ENCODE peak calls at places on chromosomes 6 and 20, in ten cellular contexts. Y is neural crest cell; W is activated naive CD4-positive, alpha-beta T cell treated with anti-CD3 and anti-CD28 coated beads, Interleukin-2, amount 50 U/mL, for 16 hours; D is cardiac septum; R is non-pigmented ciliary epithelial cell; U is activated CD8-positive, alpha-beta T cell treated with anti-CD3 and anti-CD28 coated beads, Interleukin-2, amount 10 ng/mL, durations not matched to agents 7 days and 5 days; H is lower lobe of right lung; E is HEK293T; O is left cardiac atrium; L is stimulated activated CD8-positive, alpha-beta memory T cell treated with anti-CD3 and anti-CD28 coated beads, Interleukin-4, amount 100 ng/mL, for 48 hours. V is an unnamed sample.

GRCh38 chr6:161557333-161558107 is 283.7 kb upstream of the AGPAT4 start:
- DNase-seq in D (no peak), E (no peak), H (no peak), R (no peak), O (no peak), W (no peak), U (no peak), L (no peak), Y (no peak), V (no peak)

GRCh38 chr6:35737413-35738211 is 780 bp downstream of the ARMC12 start:
- DNase-seq in D (no peak), E (peak), H (no peak), U (no peak), O (no peak), L (no peak), R (no peak), W (no peak), Y (no peak), V (peak)

GRCh38 chr20:50415031-50415515 is 95.1 kb upstream of the PTPN1 start:
- DNase-seq in Y (no peak), O (no peak), R (no peak), D (no peak), E (no peak), U (no peak), W (no peak), L (no peak), H (peak), V (no peak)

GRCh38 chr6:96913621-96914020 is 10.9 kb upstream of the KLHL32 start:
- DNase-seq in H (no peak), L (no peak), D (no peak), E (no peak), U (no peak), O (no peak), Y (no peak), R (no peak), W (no peak), V (no peak)

GRCh38 chr6:106967936-106968555 is 6.5 kb downstream of the CD24 start:
- DNase-seq in O (no peak), U (no peak), E (no peak), H (no peak), R (no peak), W (no peak), L (no peak), D (no peak), Y (no peak), V (no peak)

GRCh38 chr6:160282444-160282843 is 23.8 kb upstream of the SLC22A2 start:
- DNase-seq in H (no peak), W (no peak), L (no peak), R (no peak), Y (no peak), U (no peak), O (no peak), D (no peak), E (no peak), V (no peak)

GRCh38 chr6:14189122-14189521 is 71.5 kb downstream of the CD83 start:
- DNase-seq in W (no peak), L (no peak), Y (no peak), R (no peak), E (no peak), H (no peak), D (no peak), U (no peak), O (no peak), V (no peak)

GRCh38 chr20:46530640-46531039 is 17.3 kb upstream of the ZNF334 start:
- DNase-seq in H (no peak), W (no peak), U (no peak), E (no peak), R (no peak), L (no peak), O (no peak), Y (no peak), D (no peak), V (no peak)

GRCh38 chr6:112979830-112980229 is 632.7 kb downstream of the RFPL4B start:
- DNase-seq in E (peak), H (no peak), W (no peak), L (no peak), U (no peak), D (no peak), R (no peak), O (no peak), Y (peak), V (peak)